ENCODE peak calls at places on chromosomes 7 and 10, in ten cellular contexts. U is prostate gland, X is HT1080, S is type B pancreatic cell, M is NAMALWA, T is NCI-H1092 treated with DMSO at 0.1 percent for 48 hours, V is A549, Z is activated T-cell treated with anti-CD3 and anti-CD28 coated beads for 1 hour, B is fibroblast of mammary gland, D is myocyte. J is an unnamed sample.

GRCh38 chr7:55140221-55140980 is 121.6 kb downstream of the EGFR start:
- DNase-seq in U (no peak), X (no peak), S (no peak), M (peak), T (peak), V (no peak), Z (no peak), B (peak), D (peak), J (peak)

GRCh38 chr10:96814264-96814663 is 17.8 kb upstream of the LCOR start:
- DNase-seq in U (no peak), X (peak), S (no peak), M (no peak), T (no peak), V (peak), Z (no peak), B (peak), D (peak), J (no peak)

GRCh38 chr10:46516660-46517416 is 39.6 kb downstream of the GPRIN2 start:
- DNase-seq in U (no peak), X (peak), S (peak), M (no peak), T (no peak), V (peak), Z (no peak), B (peak), D (peak), J (no peak)

GRCh38 chr10:13062813-13063212 is 37.1 kb upstream of the OPTN start:
- DNase-seq in U (no peak), X (peak), S (no peak), M (no peak), T (no peak), V (no peak), Z (no peak), B (peak), D (no peak), J (no peak)

GRCh38 chr7:111098011-111098925 is 7.3 kb downstream of the LRRN3 start:
- DNase-seq in U (no peak), X (no peak), S (no peak), M (peak), T (peak), V (peak), Z (peak), B (peak), D (no peak), J (no peak)

GRCh38 chr10:123552760-123553554 is 113.2 kb upstream of the GPR26 start:
- DNase-seq in U (no peak), X (no peak), S (peak), M (no peak), T (no peak), V (no peak), Z (no peak), B (no peak), D (no peak), J (no peak)

GRCh38 chr7:14233026-14233897 is 243.8 kb upstream of the ETV1 start:
- DNase-seq in U (no peak), X (peak), S (no peak), M (no peak), T (no peak), V (no peak), Z (no peak), B (peak), D (no peak), J (no peak)

GRCh38 chr7:28533731-28534531 is 121.6 kb downstream of the CREB5 start:
- DNase-seq in U (peak), X (peak), S (no peak), M (no peak), T (no peak), V (peak), Z (no peak), B (peak), D (peak), J (no peak)

GRCh38 chr7:27863866-27864265 is 123.9 kb downstream of the TAX1BP1 start:
- DNase-seq in U (no peak), X (peak), S (no peak), M (no peak), T (no peak), V (no peak), Z (no peak), B (peak), D (no peak), J (no peak)

GRCh38 chr7:44145969-44146897 is 5.1 kb upstream of the MYL7 start:
- DNase-seq in U (peak), X (no peak), S (peak), M (peak), T (no peak), V (peak), Z (peak), B (peak), D (no peak), J (no peak)

GRCh38 chr10:129953541-129954031 is 10.5 kb downstream of the EBF3 start:
- DNase-seq in U (no peak), X (no peak), S (no peak), M (no peak), T (no peak), V (no peak), Z (no peak), B (peak), D (peak), J (no peak)

GRCh38 chr7:7639847-7640220 is 718 bp upstream of the UMAD1 start:
- DNase-seq in U (peak), X (no peak), S (no peak), M (peak), T (peak), V (peak), Z (peak), B (peak), D (peak), J (no peak)

GRCh38 chr10:132615346-132616169 is 78.0 kb downstream of the INPP5A start:
- DNase-seq in U (no peak), X (no peak), S (no peak), M (no peak), T (no peak), V (no peak), Z (no peak), B (no peak), D (no peak), J (no peak)

GRCh38 chr10:68876246-68876918 is 24.7 kb upstream of the DDX50 start:
- DNase-seq in U (no peak), X (no peak), S (no peak), M (no peak), T (peak), V (no peak), Z (no peak), B (no peak), D (no peak), J (no peak)